ENCODE peak calls at places on chromosomes 7 and 10, in five cellular contexts. K, N, S, E and D are unnamed samples.

GRCh38 chr10:110498087-110498981 is 627 bp downstream of the DUSP5 start:
- DNase-seq in K (peak), N (peak), S (peak), E (no peak), D (peak)

GRCh38 chr10:24374134-24374915 is 165.4 kb downstream of the KIAA1217 start:
- DNase-seq in K (no peak), N (no peak), S (no peak), E (no peak), D (no peak)

GRCh38 chr7:110448918-110449317 is 642.0 kb upstream of the LRRN3 start:
- DNase-seq in K (no peak), N (no peak), S (no peak), E (no peak), D (no peak)

GRCh38 chr7:148142660-148143248 is 447.8 kb upstream of the C7orf33 start:
- DNase-seq in K (peak), N (peak), S (no peak), E (peak), D (no peak)

GRCh38 chr10:82762641-82763040 is 887.6 kb downstream of the NRG3 start:
- DNase-seq in K (no peak), N (no peak), S (no peak), E (no peak), D (no peak)

GRCh38 chr10:22427101-22427500 is 81.8 kb downstream of the SPAG6 start:
- DNase-seq in K (no peak), N (peak), S (no peak), E (no peak), D (no peak)

GRCh38 chr10:16923309-16923708 is 106.1 kb upstream of the RSU1 start:
- DNase-seq in K (no peak), N (no peak), S (no peak), E (no peak), D (no peak)

GRCh38 chr7:134515569-134516468 is 11.5 kb upstream of the AKR1B10 start:
- DNase-seq in K (no peak), N (no peak), S (no peak), E (peak), D (no peak)

GRCh38 chr7:16491148-16491547 is 25.6 kb upstream of the SOSTDC1 start:
- DNase-seq in K (no peak), N (no peak), S (no peak), E (no peak), D (no peak)

GRCh38 chr7:50781371-50781770 is 1.3 kb downstream of the GRB10 start:
- DNase-seq in K (no peak), N (no peak), S (no peak), E (no peak), D (no peak)

GRCh38 chr7:44979481-44980392 is 922 bp upstream of the MYO1G start:
- DNase-seq in K (no peak), N (no peak), S (no peak), E (no peak), D (no peak)

GRCh38 chr10:50908366-50908765 is 22.9 kb upstream of the A1CF start:
- DNase-seq in K (no peak), N (no peak), S (no peak), E (no peak), D (no peak)

GRCh38 chr7:34622182-34622581 is 35.8 kb upstream of the NPSR1 start:
- DNase-seq in K (no peak), N (no peak), S (no peak), E (no peak), D (no peak)

GRCh38 chr10:125375210-125375609 is 214.8 kb upstream of the CTBP2 start:
- DNase-seq in K (no peak), N (no peak), S (no peak), E (peak), D (no peak)

GRCh38 chr10:90887555-90887954 is 15.8 kb downstream of the RPP30 start:
- DNase-seq in K (no peak), N (no peak), S (no peak), E (no peak), D (no peak)

GRCh38 chr10:17954856-17955255 is 3.1 kb downstream of the SLC39A12 start:
- DNase-seq in K (no peak), N (no peak), S (no peak), E (no peak), D (no peak)

GRCh38 chr10:17062493-17063487 is 66.8 kb downstream of the CUBN start:
- DNase-seq in K (no peak), N (no peak), S (no peak), E (peak), D (no peak)

GRCh38 chr7:101932053-101932452 is 114.6 kb downstream of the CUX1 start:
- DNase-seq in K (no peak), N (peak), S (no peak), E (no peak), D (no peak)

GRCh38 chr7:114825423-114825951 is 96.4 kb upstream of the MDFIC start:
- DNase-seq in K (no peak), N (no peak), S (peak), E (no peak), D (no peak)

GRCh38 chr7:107014381-107015023 is 30.0 kb upstream of the PRKAR2B start:
- DNase-seq in K (no peak), N (no peak), S (peak), E (no peak), D (no peak)

GRCh38 chr7:50657341-50657873 is 92.2 kb upstream of the DDC start:
- DNase-seq in K (no peak), N (no peak), S (no peak), E (no peak), D (no peak)

GRCh38 chr10:17510242-17510908 is 56.0 kb upstream of the ST8SIA6 start:
- DNase-seq in K (peak), N (no peak), S (no peak), E (no peak), D (no peak)

GRCh38 chr7:15508258-15508657 is 53.6 kb downstream of the AGMO start:
- DNase-seq in K (no peak), N (no peak), S (no peak), E (no peak), D (no peak)

GRCh38 chr7:139035588-139036353 is at the start of gene ZC3HAV1L:
- DNase-seq in K (peak), N (no peak), S (peak), E (peak), D (peak)

GRCh38 chr10:3399756-3400155 is 227.2 kb upstream of the PITRM1 start:
- DNase-seq in K (no peak), N (no peak), S (no peak), E (no peak), D (no peak)

GRCh38 chr10:31314256-31315183 is 4.5 kb upstream of the ZEB1 start:
- DNase-seq in K (no peak), N (no peak), S (no peak), E (no peak), D (no peak)

GRCh38 chr7:27161721-27162547 is 3.4 kb downstream of the HOXA9 start:
- DNase-seq in K (no peak), N (peak), S (peak), E (no peak), D (no peak)

GRCh38 chr7:138833596-138833995 is 35.6 kb upstream of the ATP6V0A4 start:
- DNase-seq in K (no peak), N (no peak), S (no peak), E (no peak), D (no peak)

GRCh38 chr10:32347363-32347735 is 391 bp upstream of the EPC1 start:
- DNase-seq in K (no peak), N (no peak), S (peak), E (no peak), D (no peak)

GRCh38 chr10:80265740-80266512 is 23.5 kb downstream of the MAT1A start:
- DNase-seq in K (no peak), N (peak), S (peak), E (no peak), D (no peak)

GRCh38 chr7:127704211-127704610 is 52.2 kb downstream of the SND1 start:
- DNase-seq in K (no peak), N (no peak), S (no peak), E (no peak), D (no peak)

GRCh38 chr10:89235073-89235798 is 16.3 kb downstream of the LIPA start:
- DNase-seq in K (no peak), N (no peak), S (no peak), E (no peak), D (no peak)

GRCh38 chr7:91852263-91852741 is 28.2 kb downstream of the MTERF1 start:
- DNase-seq in K (peak), N (no peak), S (peak), E (no peak), D (no peak)

GRCh38 chr7:69893915-69894314 is 295.6 kb downstream of the AUTS2 start:
- DNase-seq in K (no peak), N (no peak), S (no peak), E (peak), D (no peak)